ENCODE peak calls at places on chromosomes 2 and 18, in five cellular contexts. One of them, this sample, is unnamed.

GRCh38 chr2:158179660-158180059 is 78.0 kb downstream of the UPP2 start:
- DNase-seq in astrocyte: no peak
- DNase-seq in AG08396: no peak
- DNase-seq in CD8-positive, alpha-beta memory T cell: no peak
- DNase-seq in NT2/D1: no peak
- DNase-seq in this sample: no peak

GRCh38 chr2:177187631-177188312 is 24.8 kb upstream of the HNRNPA3 start:
- DNase-seq in NT2/D1: no peak
- DNase-seq in astrocyte: peak; percentile 40
- DNase-seq in CD8-positive, alpha-beta memory T cell: no peak
- DNase-seq in AG08396: peak; percentile 37
- DNase-seq in this sample: no peak

GRCh38 chr2:131040661-131041401 is 52.4 kb downstream of the FAM168B start:
- DNase-seq in CD8-positive, alpha-beta memory T cell: no peak
- DNase-seq in NT2/D1: no peak
- DNase-seq in astrocyte: no peak
- DNase-seq in AG08396: no peak
- DNase-seq in this sample: no peak

GRCh38 chr2:112658820-112659667 is 13.3 kb downstream of the SLC20A1 start:
- DNase-seq in CD8-positive, alpha-beta memory T cell: no peak
- DNase-seq in astrocyte: no peak
- DNase-seq in NT2/D1: no peak
- DNase-seq in AG08396: no peak
- DNase-seq in this sample: no peak

GRCh38 chr2:12597555-12597954 is 119.2 kb upstream of the TRIB2 start:
- DNase-seq in AG08396: no peak
- DNase-seq in astrocyte: no peak
- DNase-seq in NT2/D1: no peak
- DNase-seq in CD8-positive, alpha-beta memory T cell: no peak
- DNase-seq in this sample: no peak

GRCh38 chr2:116435648-116436047 is 1378.8 kb upstream of the DDX18 start:
- DNase-seq in astrocyte: no peak
- DNase-seq in AG08396: no peak
- DNase-seq in NT2/D1: no peak
- DNase-seq in CD8-positive, alpha-beta memory T cell: no peak
- DNase-seq in this sample: no peak

GRCh38 chr2:17538844-17539554 is 1.5 kb upstream of the VSNL1 start:
- DNase-seq in NT2/D1: no peak
- DNase-seq in CD8-positive, alpha-beta memory T cell: no peak
- DNase-seq in AG08396: peak; percentile 48
- DNase-seq in astrocyte: peak; percentile 60
- DNase-seq in this sample: peak; percentile 61

GRCh38 chr2:9617296-9617695 is 13.5 kb downstream of the YWHAQ start:
- DNase-seq in NT2/D1: no peak
- DNase-seq in AG08396: no peak
- DNase-seq in CD8-positive, alpha-beta memory T cell: no peak
- DNase-seq in astrocyte: no peak
- DNase-seq in this sample: no peak

GRCh38 chr2:191488135-191488534 is 189.8 kb upstream of the NABP1 start:
- DNase-seq in AG08396: no peak
- DNase-seq in NT2/D1: no peak
- DNase-seq in astrocyte: peak; percentile 20
- DNase-seq in CD8-positive, alpha-beta memory T cell: no peak
- DNase-seq in this sample: no peak

GRCh38 chr2:160402997-160403979 is 90.3 kb downstream of the RBMS1 start:
- DNase-seq in astrocyte: peak; percentile 79
- DNase-seq in AG08396: no peak
- DNase-seq in CD8-positive, alpha-beta memory T cell: no peak
- DNase-seq in NT2/D1: no peak
- DNase-seq in this sample: no peak

GRCh38 chr18:13141209-13141608 is 77.4 kb upstream of the LDLRAD4 start:
- DNase-seq in CD8-positive, alpha-beta memory T cell: no peak
- DNase-seq in NT2/D1: no peak
- DNase-seq in astrocyte: no peak
- DNase-seq in AG08396: no peak
- DNase-seq in this sample: no peak

GRCh38 chr2:161990741-161991140 is 83.3 kb downstream of the DPP4 start:
- DNase-seq in NT2/D1: no peak
- DNase-seq in CD8-positive, alpha-beta memory T cell: no peak
- DNase-seq in astrocyte: peak; percentile 95
- DNase-seq in AG08396: peak; percentile 58
- DNase-seq in this sample: no peak

GRCh38 chr2:98829586-98830270 is 98.8 kb upstream of the MGAT4A start:
- DNase-seq in CD8-positive, alpha-beta memory T cell: no peak
- DNase-seq in astrocyte: no peak
- DNase-seq in AG08396: no peak
- DNase-seq in NT2/D1: no peak
- DNase-seq in this sample: peak; percentile 76

GRCh38 chr2:221671515-221671914 is 99.4 kb upstream of the EPHA4 start:
- DNase-seq in AG08396: no peak
- DNase-seq in NT2/D1: no peak
- DNase-seq in CD8-positive, alpha-beta memory T cell: no peak
- DNase-seq in astrocyte: peak; percentile 49
- DNase-seq in this sample: no peak

GRCh38 chr2:216465580-216466197 is 33.0 kb upstream of the RPL37A start:
- DNase-seq in astrocyte: no peak
- DNase-seq in CD8-positive, alpha-beta memory T cell: no peak
- DNase-seq in AG08396: no peak
- DNase-seq in NT2/D1: no peak
- DNase-seq in this sample: no peak

GRCh38 chr2:171595456-171595855 is 73.2 kb downstream of the CYBRD1 start:
- DNase-seq in CD8-positive, alpha-beta memory T cell: no peak
- DNase-seq in NT2/D1: no peak
- DNase-seq in AG08396: no peak
- DNase-seq in astrocyte: no peak
- DNase-seq in this sample: no peak

GRCh38 chr2:43073373-43073772 is 153.0 kb downstream of the ZFP36L2 start:
- DNase-seq in astrocyte: peak; percentile 46
- DNase-seq in CD8-positive, alpha-beta memory T cell: no peak
- DNase-seq in AG08396: no peak
- DNase-seq in NT2/D1: no peak
- DNase-seq in this sample: peak; percentile 90

GRCh38 chr18:46098616-46098933 is 479 bp upstream of the ATP5F1A start:
- DNase-seq in NT2/D1: no peak
- DNase-seq in CD8-positive, alpha-beta memory T cell: no peak
- DNase-seq in astrocyte: no peak
- DNase-seq in AG08396: no peak
- DNase-seq in this sample: no peak

This sample was measured in lower leg skin.